ENCODE peak calls at places on chromosomes 11 and 22, in eight cellular contexts. Q is AG04450, D is tibial nerve, G is hepatocyte, M is pancreas, H is HCT116, C is lower lobe of right lung, L is cardiac muscle cell. A is an unnamed sample. For H3K9me3, the result is how much of the 10 kb centered on the place peaks cover.

GRCh38 chr22:30774566-30774965 is 79.9 kb downstream of the OSBP2 start:
- DNase-seq in Q (no peak), C (no peak), H (no peak), M (no peak), D (no peak), G (no peak), L (no peak), A (no peak)

GRCh38 chr22:22744412-22745224 is 100.2 kb downstream of the GGTLC2 start:
- DNase-seq in Q (no peak), D (no peak), M (no peak), G (no peak), H (no peak), L (no peak), C (no peak), A (no peak)

GRCh38 chr11:72306186-72306585 is 62.2 kb upstream of the PHOX2A start:
- DNase-seq in M (no peak), G (no peak), H (no peak), L (peak), C (no peak), Q (no peak), D (no peak), A (no peak)

GRCh38 chr11:93089474-93090102 is 108.2 kb downstream of the SLC36A4 start:
- DNase-seq in H (peak), G (peak), M (no peak), C (no peak), Q (peak), L (peak), D (no peak), A (no peak)

GRCh38 chr11:47407746-47408590 is at the start of gene SLC39A13:
- DNase-seq in H (peak), Q (peak), L (peak), C (peak), D (peak), G (peak), M (peak), A (peak)

GRCh38 chr11:88179141-88179540 is 3.9 kb upstream of the RAB38 start:
- DNase-seq in D (no peak), L (no peak), Q (no peak), H (no peak), M (no peak), C (no peak), G (no peak), A (no peak)

GRCh38 chr11:65315204-65315865 is 669 bp downstream of the CDC42EP2 start:
- DNase-seq in H (peak), C (peak), G (peak), L (peak), Q (no peak), D (peak), M (peak), A (peak)

GRCh38 chr22:30640361-30640760 is 4.8 kb downstream of the SLC35E4 start:
- DNase-seq in G (no peak), Q (no peak), D (no peak), C (no peak), H (no peak), M (no peak), L (no peak), A (no peak)

GRCh38 chr11:12209096-12209495 is 98.7 kb downstream of the MICAL2 start:
- DNase-seq in C (no peak), D (no peak), Q (no peak), L (no peak), M (no peak), G (no peak), H (no peak), A (no peak)

GRCh38 chr11:75196426-75196825 is 44.1 kb upstream of the TPBGL start:
- DNase-seq in L (no peak), Q (no peak), M (no peak), G (no peak), D (no peak), C (no peak), H (no peak), A (no peak)

GRCh38 chr11:31355131-31355530 is 14.4 kb downstream of the DCDC1 start:
- DNase-seq in H (no peak), D (no peak), M (no peak), G (no peak), L (peak), C (no peak), Q (no peak), A (no peak)

GRCh38 chr22:45831394-45831793 is 145.6 kb downstream of the WNT7B start:
- DNase-seq in Q (no peak), D (no peak), G (no peak), C (no peak), L (peak), H (peak), M (no peak), A (no peak)

GRCh38 chr22:30306629-30307016 is 17.3 kb upstream of the CASTOR1 start:
- DNase-seq in C (no peak), M (no peak), Q (no peak), L (no peak), G (no peak), H (no peak), D (no peak), A (no peak)

GRCh38 chr11:47378011-47378835 is at the start of gene SPI1:
- DNase-seq in Q (no peak), M (peak), G (no peak), D (no peak), L (no peak), H (no peak), C (peak), A (no peak)

GRCh38 chr11:64692764-64693331 is 30.1 kb downstream of the NRXN2 start:
- DNase-seq in Q (no peak), G (no peak), D (no peak), H (no peak), L (no peak), C (no peak), M (no peak), A (no peak)

GRCh38 chr11:94129505-94130335 is 1.1 kb downstream of the PANX1 start:
- DNase-seq in H (peak), L (peak), D (no peak), C (no peak), M (no peak), G (peak), Q (no peak), A (no peak)

GRCh38 chr22:19705181-19705934 is 8.9 kb upstream of the SEPTIN5 start:
- DNase-seq in H (no peak), C (peak), D (no peak), L (no peak), M (no peak), Q (no peak), G (peak), A (no peak)

GRCh38 chr22:24471570-24471969 is 23.6 kb upstream of the UPB1 start:
- DNase-seq in G (no peak), D (peak), C (no peak), L (peak), H (no peak), M (no peak), Q (peak), A (no peak)

GRCh38 chr22:35712672-35713071 is 5.0 kb upstream of the APOL5 start:
- DNase-seq in Q (no peak), L (no peak), G (no peak), M (no peak), D (no peak), H (no peak), C (no peak), A (no peak)

GRCh38 chr11:115965754-115966504 is 461.7 kb upstream of the CADM1 start:
- DNase-seq in C (peak), M (no peak), Q (no peak), G (no peak), D (no peak), H (no peak), L (no peak), A (no peak)

GRCh38 chr22:32926600-32926999 is 125.1 kb downstream of the TIMP3 start:
- DNase-seq in C (no peak), Q (peak), L (peak), G (peak), H (peak), D (no peak), M (no peak), A (no peak)

GRCh38 chr11:133825666-133826065 is 19.6 kb downstream of the SPATA19 start:
- DNase-seq in G (no peak), H (no peak), Q (no peak), L (no peak), C (no peak), D (no peak), M (no peak), A (no peak)

GRCh38 chr22:24407884-24408283 is 19.5 kb upstream of the ADORA2A start:
- DNase-seq in D (no peak), L (no peak), C (no peak), G (no peak), M (no peak), Q (no peak), H (no peak), A (no peak)

GRCh38 chr11:103673773-103674172 is 362.7 kb upstream of the DDI1 start:
- DNase-seq in G (no peak), L (peak), C (no peak), D (no peak), Q (no peak), M (no peak), H (no peak), A (no peak)

GRCh38 chr11:76462317-76462716 is 17.5 kb downstream of the EMSY start:
- DNase-seq in D (no peak), Q (no peak), G (no peak), C (no peak), H (no peak), M (no peak), L (no peak), A (no peak)

GRCh38 chr11:27242591-27242990 is 120.4 kb downstream of the CCDC34 start:
- DNase-seq in M (no peak), G (no peak), D (no peak), C (no peak), Q (no peak), H (no peak), L (peak), A (no peak)

GRCh38 chr22:46123694-46124382 is 26.5 kb upstream of the PPARA start:
- DNase-seq in D (no peak), C (no peak), H (no peak), G (no peak), M (no peak), L (no peak), Q (no peak), A (no peak)

GRCh38 chr22:20946080-20946986 is 20.7 kb upstream of the AIFM3 start:
- DNase-seq in G (no peak), H (no peak), Q (no peak), M (no peak), L (peak), D (no peak), C (no peak), A (no peak)

GRCh38 chr22:41285441-41285819 is 557 bp downstream of the RANGAP1 start:
- DNase-seq in D (no peak), Q (peak), G (peak), H (peak), L (peak), C (peak), M (peak), A (peak)
- TF ChIP-seq CTCF in D (no peak), Q (no peak), G (no peak), H (no peak), L (no peak), C (no peak), M (no peak), A (no peak)

DNA sequence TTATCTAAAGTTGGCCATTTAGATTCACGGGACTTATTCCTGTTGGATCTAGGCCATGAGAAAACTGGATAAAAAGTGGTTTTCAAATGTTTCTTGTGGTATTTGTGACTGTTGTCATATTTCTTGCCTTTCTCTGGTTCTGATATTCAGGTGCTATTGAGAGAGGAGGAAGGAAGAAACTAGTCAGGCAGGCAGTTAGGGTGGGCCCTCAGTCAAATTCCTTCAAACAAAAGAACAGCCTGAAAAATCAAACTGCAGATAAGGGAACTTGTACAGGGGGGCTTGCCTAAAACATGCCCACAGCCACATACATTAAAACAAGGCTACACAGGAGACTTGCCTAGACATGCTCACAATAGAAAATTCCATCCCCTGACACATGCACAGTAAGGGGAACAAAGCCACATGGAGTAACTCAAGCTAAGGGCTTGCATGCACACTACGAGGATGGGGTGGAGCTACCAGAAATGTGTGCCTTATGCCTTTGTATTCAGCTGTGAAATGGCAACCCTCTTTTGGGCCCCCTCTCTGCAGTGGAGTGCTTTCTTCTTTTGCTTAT is 18.2 kb downstream of the NCR3LG1 start:
- DNase-seq in Q (no peak), D (no peak), C (no peak), L (no peak), G (no peak), M (no peak), H (no peak), A (no peak)
- H3K9me3 ChIP-seq in Q (under half), D (under half), C (half or more), L (under half), G (under half), M (under half), H (under half), A (under half)

DNA sequence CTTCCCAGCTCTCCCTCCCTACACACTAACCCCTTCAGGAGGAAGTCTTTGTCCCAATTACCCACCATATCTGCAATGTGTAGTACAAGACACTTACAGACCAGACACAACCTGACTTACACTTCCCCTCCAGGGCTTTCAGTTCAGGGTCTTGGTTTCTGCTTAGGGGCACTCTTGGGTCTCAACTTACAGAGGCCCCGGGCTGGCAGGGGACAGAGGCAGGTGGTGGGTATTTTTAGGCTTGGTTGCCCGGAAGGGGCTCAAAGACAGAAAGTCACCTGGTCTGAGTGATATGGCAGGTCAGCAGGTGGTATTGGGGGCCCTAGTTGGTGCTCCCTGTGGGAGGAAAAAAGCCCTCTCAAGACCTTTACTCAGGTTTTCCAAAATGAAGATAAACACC is 3.4 kb upstream of the TMEM184B start:
- DNase-seq in C (no peak), M (no peak), G (no peak), H (no peak), L (no peak), Q (no peak), D (no peak), A (no peak)
- H3K27ac ChIP-seq in C (no peak), M (no peak), G (peak), H (no peak), L (no peak), Q (no peak), D (no peak), A (no peak)

GRCh38 chr11:892106-892505 is 18.5 kb downstream of the CHID1 start:
- DNase-seq in M (no peak), L (no peak), D (no peak), G (no peak), Q (no peak), C (no peak), H (no peak), A (no peak)
- TF ChIP-seq CTCF in M (no peak), L (no peak), D (no peak), G (peak), Q (no peak), C (no peak), H (no peak), A (no peak)

DNA sequence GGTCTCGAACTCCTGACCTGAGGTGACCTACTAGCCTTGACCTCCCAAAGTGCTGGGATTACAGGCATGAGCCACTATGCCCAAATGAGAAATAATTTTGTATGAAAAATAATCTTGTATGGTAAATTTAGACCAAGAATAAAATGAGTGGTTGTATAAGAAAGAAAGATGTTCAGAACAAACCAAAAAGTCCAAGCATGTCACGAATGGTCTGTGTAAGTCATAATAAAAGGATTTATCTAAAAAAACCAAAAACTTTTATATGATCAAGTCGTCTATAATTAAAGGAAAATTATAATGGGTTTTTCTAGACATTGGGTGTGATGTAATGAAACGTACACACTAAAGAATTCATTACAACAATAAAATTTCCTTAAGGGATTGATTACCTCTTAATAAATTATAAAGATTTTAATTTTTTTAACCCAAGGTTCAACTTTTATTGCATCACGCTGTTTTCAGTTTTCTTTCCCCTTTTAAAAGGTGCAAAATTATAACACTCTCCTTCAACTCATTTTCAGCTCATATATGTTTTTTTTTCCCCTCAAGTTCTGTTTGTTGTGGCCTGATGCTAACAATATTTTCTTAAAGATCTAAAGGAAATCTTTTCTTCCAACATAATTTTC is 8.9 kb upstream of the AQP11 start:
- DNase-seq in M (no peak), L (peak), H (no peak), D (no peak), G (no peak), Q (no peak), C (no peak), A (no peak)
- H3K9me3 ChIP-seq in M (under half), L (under half), H (under half), D (under half), G (under half), Q (under half), C (under half), A (under half)

GRCh38 chr11:10302294-10302743 is 2.6 kb upstream of the ADM start:
- DNase-seq in L (peak), M (peak), Q (no peak), H (no peak), D (no peak), G (no peak), C (no peak), A (no peak)

GRCh38 chr11:10304495-10305261 is at the start of gene ADM:
- DNase-seq in L (peak), G (peak), H (peak), C (peak), M (peak), D (peak), Q (peak), A (no peak)

GRCh38 chr11:10301656-10302293 is 3.1 kb upstream of the ADM start:
- DNase-seq in Q (no peak), L (peak), H (no peak), C (no peak), D (no peak), G (no peak), M (no peak), A (no peak)

GRCh38 chr11:10303558-10304363 is 1.1 kb upstream of the ADM start:
- DNase-seq in L (peak), M (peak), H (no peak), D (no peak), Q (no peak), C (peak), G (peak), A (no peak)

GRCh38 chr11:10302744-10303557 is 1.9 kb upstream of the ADM start:
- DNase-seq in L (peak), C (peak), G (peak), Q (no peak), M (peak), D (peak), H (no peak), A (peak)
- H3K27ac ChIP-seq in L (no peak), C (peak), G (peak), Q (peak), M (peak), D (peak), H (peak), A (no peak)

A was measured in CD4-positive, alpha-beta T cell.